ENCODE peak calls at places on chromosome 14, in nine cellular contexts. G, C, K, Q, L, A, Z, D and E are unnamed samples.

GRCh38 chr14:86954623-86955022 is 1038.4 kb downstream of the GALC start:
- DNase-seq in G (no peak), C (no peak), K (no peak), Q (no peak), L (no peak), A (no peak), Z (no peak), D (no peak), E (no peak)

GRCh38 chr14:22434030-22434429 is 155.0 kb downstream of the DAD1 start:
- DNase-seq in G (no peak), C (no peak), K (no peak), Q (no peak), L (no peak), A (no peak), Z (peak), D (no peak), E (no peak)

GRCh38 chr14:89681086-89682018 is 264.3 kb upstream of the FOXN3 start:
- DNase-seq in G (no peak), C (no peak), K (no peak), Q (peak), L (peak), A (no peak), Z (peak), D (no peak), E (no peak)

GRCh38 chr14:105632010-105632409 is 105.6 kb downstream of the TMEM121 start:
- DNase-seq in G (no peak), C (no peak), K (no peak), Q (no peak), L (no peak), A (no peak), Z (no peak), D (no peak), E (no peak)

GRCh38 chr14:55127491-55127951 is 1.5 kb upstream of the LGALS3 start:
- DNase-seq in G (no peak), C (peak), K (no peak), Q (no peak), L (no peak), A (no peak), Z (peak), D (no peak), E (peak)

GRCh38 chr14:55126089-55126488 is 3.0 kb upstream of the LGALS3 start:
- DNase-seq in G (no peak), C (no peak), K (no peak), Q (no peak), L (no peak), A (no peak), Z (no peak), D (no peak), E (no peak)

GRCh38 chr14:104973215-104974145 is 4.7 kb downstream of the AHNAK2 start:
- DNase-seq in G (peak), C (peak), K (peak), Q (no peak), L (no peak), A (no peak), Z (peak), D (peak), E (no peak)

GRCh38 chr14:49957089-49957852 is 64.4 kb downstream of the ARF6 start:
- DNase-seq in G (no peak), C (no peak), K (no peak), Q (no peak), L (no peak), A (no peak), Z (no peak), D (no peak), E (no peak)

GRCh38 chr14:63045612-63046320 is 508 bp upstream of the KCNH5 start:
- DNase-seq in G (peak), C (peak), K (no peak), Q (no peak), L (no peak), A (no peak), Z (peak), D (no peak), E (peak)

GRCh38 chr14:59236195-59236594 is 47.7 kb downstream of the DAAM1 start:
- DNase-seq in G (no peak), C (no peak), K (no peak), Q (no peak), L (no peak), A (no peak), Z (no peak), D (no peak), E (no peak)

GRCh38 chr14:104428333-104428851 is 151.2 kb upstream of the C14orf180 start:
- DNase-seq in G (no peak), C (no peak), K (no peak), Q (no peak), L (no peak), A (no peak), Z (no peak), D (no peak), E (no peak)

GRCh38 chr14:100589071-100589759 is 2.0 kb upstream of the BEGAIN start:
- DNase-seq in G (no peak), C (no peak), K (no peak), Q (no peak), L (no peak), A (no peak), Z (no peak), D (no peak), E (no peak)

GRCh38 chr14:106318700-106319099 is 792.3 kb downstream of the TMEM121 start:
- DNase-seq in G (no peak), C (no peak), K (no peak), Q (peak), L (peak), A (no peak), Z (no peak), D (no peak), E (no peak)

GRCh38 chr14:76690502-76691105 is 70.7 kb upstream of the VASH1 start:
- DNase-seq in G (no peak), C (no peak), K (no peak), Q (no peak), L (no peak), A (no peak), Z (peak), D (no peak), E (no peak)

GRCh38 chr14:65997350-65997749 is 488.8 kb upstream of the CCDC196 start:
- DNase-seq in G (no peak), C (no peak), K (no peak), Q (no peak), L (no peak), A (no peak), Z (no peak), D (no peak), E (no peak)

GRCh38 chr14:99436247-99437180 is 44.1 kb downstream of the SETD3 start:
- DNase-seq in G (no peak), C (no peak), K (no peak), Q (no peak), L (no peak), A (no peak), Z (peak), D (peak), E (no peak)

GRCh38 chr14:33477752-33478151 is 473.1 kb downstream of the EGLN3 start:
- DNase-seq in G (no peak), C (no peak), K (no peak), Q (no peak), L (no peak), A (no peak), Z (no peak), D (no peak), E (no peak)

GRCh38 chr14:76828339-76829015 is 2.3 kb downstream of the LRRC74A start:
- DNase-seq in G (no peak), C (peak), K (no peak), Q (no peak), L (no peak), A (no peak), Z (peak), D (no peak), E (no peak)

GRCh38 chr14:95609398-95609990 is 74.6 kb downstream of the GLRX5 start:
- DNase-seq in G (no peak), C (peak), K (peak), Q (no peak), L (no peak), A (no peak), Z (peak), D (no peak), E (peak)

GRCh38 chr14:90632868-90633267 is 183.4 kb downstream of the TTC7B start:
- DNase-seq in G (no peak), C (no peak), K (no peak), Q (no peak), L (no peak), A (no peak), Z (no peak), D (no peak), E (no peak)

GRCh38 chr14:75278422-75279152 is at the start of gene FOS:
- DNase-seq in G (peak), C (peak), K (peak), Q (peak), L (peak), A (peak), Z (peak), D (no peak), E (peak)